ENCODE peak calls at places on chromosomes 11 and 22, in seven cellular contexts. L, G, S, B, H, W and J are unnamed samples. For H3K36me3, the result is how much of the 10 kb centered on the place peaks cover.

GRCh38 chr22:50713571-50714056 is 24.4 kb upstream of the ACR start:
- DNase-seq in H (no peak), G (no peak), W (peak), S (no peak), L (no peak), B (no peak), J (peak)

GRCh38 chr11:100691886-100692285 is 4.8 kb downstream of the ARHGAP42 start:
- DNase-seq in S (no peak), W (no peak), L (no peak), G (no peak), H (no peak), B (no peak), J (no peak)

GRCh38 chr11:91230647-91231046 is 994.0 kb upstream of the FAT3 start:
- DNase-seq in G (no peak), W (no peak), L (no peak), B (no peak), S (no peak), H (no peak), J (no peak)

GRCh38 chr11:27754035-27755017 is 54.1 kb upstream of the BDNF start:
- DNase-seq in W (no peak), G (peak), B (no peak), L (peak), S (no peak), H (peak), J (no peak)

GRCh38 chr11:10017050-10017449 is 277.0 kb downstream of the SBF2 start:
- DNase-seq in L (no peak), W (no peak), B (no peak), G (no peak), H (no peak), S (no peak), J (no peak)

GRCh38 chr11:61092280-61092766 is 10.0 kb upstream of the CD5 start:
- DNase-seq in W (no peak), H (no peak), G (no peak), S (no peak), B (no peak), L (no peak), J (no peak)

GRCh38 chr11:32118025-32118974 is 27.4 kb downstream of the RCN1 start:
- DNase-seq in L (peak), W (no peak), B (no peak), S (no peak), H (peak), G (peak), J (no peak)

GRCh38 chr11:66007201-66007634 is 4.6 kb upstream of the CST6 start:
- DNase-seq in L (peak), H (no peak), W (no peak), S (no peak), B (no peak), G (no peak), J (no peak)

GRCh38 chr11:17927643-17928343 is 85.1 kb downstream of the SERGEF start:
- DNase-seq in W (no peak), H (no peak), G (no peak), L (peak), S (no peak), B (no peak), J (no peak)

GRCh38 chr11:44349328-44349727 is 39.4 kb upstream of the ALX4 start:
- DNase-seq in B (no peak), S (no peak), W (no peak), L (no peak), G (no peak), H (no peak), J (no peak)
- H3K27ac ChIP-seq in B (no peak), S (no peak), W (no peak), L (no peak), G (no peak), H (no peak), J (no peak)

GRCh38 chr11:108929241-108929640 is 264.4 kb downstream of the DDX10 start:
- DNase-seq in L (peak), H (peak), G (peak), W (no peak), S (no peak), B (no peak), J (no peak)
- H3K4me3 ChIP-seq in L (no peak), H (peak), G (peak), W (no peak), S (no peak), B (no peak), J (no peak)

GRCh38 chr22:38739300-38740055 is 16.3 kb downstream of the SUN2 start:
- DNase-seq in G (no peak), L (no peak), W (peak), H (no peak), S (no peak), B (no peak), J (no peak)

GRCh38 chr22:38740116-38740723 is 15.6 kb downstream of the SUN2 start:
- DNase-seq in W (peak), G (no peak), S (no peak), L (no peak), B (no peak), H (no peak), J (no peak)

GRCh38 chr22:38741166-38741565 is 14.6 kb downstream of the SUN2 start:
- DNase-seq in S (no peak), L (no peak), W (peak), B (no peak), G (no peak), H (no peak), J (no peak)

GRCh38 chr22:38741576-38741975 is 14.2 kb downstream of the SUN2 start:
- DNase-seq in H (no peak), B (no peak), W (peak), G (no peak), L (no peak), S (no peak), J (no peak)

DNA sequence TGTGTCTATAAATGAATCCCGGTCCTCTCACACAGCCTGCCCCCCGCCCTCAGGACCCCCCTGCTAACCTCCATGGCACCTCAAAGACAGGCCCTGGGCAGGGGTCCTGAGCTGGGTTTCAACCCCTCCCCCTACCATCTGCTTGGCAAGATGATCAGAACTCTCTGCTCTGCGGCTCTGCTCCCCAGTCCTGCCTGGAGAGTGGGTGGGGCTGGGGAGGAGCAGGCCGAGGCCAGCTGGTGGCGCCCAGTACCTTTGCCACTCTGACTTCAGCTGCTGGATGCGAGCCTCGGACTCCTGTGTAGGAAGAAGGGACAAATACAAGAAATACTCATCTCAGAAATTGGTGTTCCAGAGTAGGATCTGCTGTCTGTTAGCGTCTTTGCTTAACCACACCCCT is 15.0 kb downstream of the SUN2 start:
- DNase-seq in H (no peak), B (no peak), L (no peak), G (no peak), W (no peak), S (no peak), J (no peak)
- H3K36me3 ChIP-seq in H (under half), B (half or more), L (half or more), G (half or more), W (half or more), S (half or more), J (half or more)

GRCh38 chr11:128156486-128156885 is 430.9 kb downstream of the ETS1 start:
- DNase-seq in B (no peak), L (no peak), S (no peak), G (no peak), H (peak), W (no peak), J (no peak)

GRCh38 chr11:128153697-128154048 is 433.7 kb downstream of the ETS1 start:
- DNase-seq in H (no peak), S (no peak), L (peak), W (no peak), G (no peak), B (no peak), J (no peak)

GRCh38 chr11:128155590-128155989 is 431.8 kb downstream of the ETS1 start:
- DNase-seq in H (no peak), G (no peak), B (no peak), S (no peak), W (no peak), L (no peak), J (no peak)

GRCh38 chr11:128158860-128159259 is 428.5 kb downstream of the ETS1 start:
- DNase-seq in W (no peak), H (no peak), S (no peak), L (no peak), B (no peak), G (no peak), J (no peak)

GRCh38 chr11:128157423-128158298 is 429.7 kb downstream of the ETS1 start:
- DNase-seq in W (no peak), H (peak), B (peak), G (peak), L (peak), S (no peak), J (peak)
- H3K27ac ChIP-seq in W (no peak), H (peak), B (no peak), G (peak), L (no peak), S (no peak), J (no peak)

GRCh38 chr11:28835790-28836189 is 727.6 kb downstream of the METTL15 start:
- DNase-seq in W (no peak), L (peak), B (no peak), H (peak), G (peak), S (no peak), J (no peak)
- H3K4me3 ChIP-seq in W (no peak), L (no peak), B (no peak), H (no peak), G (no peak), S (no peak), J (no peak)

DNA sequence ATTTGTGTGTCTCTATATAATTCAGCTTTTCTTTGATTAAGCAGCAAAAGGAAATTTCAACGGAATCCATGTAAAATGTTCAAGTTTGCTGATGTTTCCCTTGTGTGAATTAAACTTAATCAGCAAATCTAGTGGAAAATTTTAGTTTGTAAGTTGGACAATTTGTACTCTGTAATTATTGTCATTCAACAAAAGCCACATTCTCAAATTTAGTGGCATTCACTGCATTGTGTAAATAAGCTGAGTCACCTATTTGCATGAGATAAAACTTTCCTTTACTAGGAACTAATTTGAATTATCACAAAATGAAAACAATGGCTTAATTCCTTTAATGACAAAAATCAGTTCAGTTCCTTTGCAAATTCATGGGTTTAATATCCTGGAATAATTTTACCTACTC is 784.2 kb upstream of the CCDC179 start:
- DNase-seq in W (no peak), S (no peak), G (no peak), B (no peak), H (no peak), L (no peak), J (no peak)
- H3K36me3 ChIP-seq in W (under half), S (under half), G (under half), B (under half), H (under half), L (under half), J (under half)

DNA sequence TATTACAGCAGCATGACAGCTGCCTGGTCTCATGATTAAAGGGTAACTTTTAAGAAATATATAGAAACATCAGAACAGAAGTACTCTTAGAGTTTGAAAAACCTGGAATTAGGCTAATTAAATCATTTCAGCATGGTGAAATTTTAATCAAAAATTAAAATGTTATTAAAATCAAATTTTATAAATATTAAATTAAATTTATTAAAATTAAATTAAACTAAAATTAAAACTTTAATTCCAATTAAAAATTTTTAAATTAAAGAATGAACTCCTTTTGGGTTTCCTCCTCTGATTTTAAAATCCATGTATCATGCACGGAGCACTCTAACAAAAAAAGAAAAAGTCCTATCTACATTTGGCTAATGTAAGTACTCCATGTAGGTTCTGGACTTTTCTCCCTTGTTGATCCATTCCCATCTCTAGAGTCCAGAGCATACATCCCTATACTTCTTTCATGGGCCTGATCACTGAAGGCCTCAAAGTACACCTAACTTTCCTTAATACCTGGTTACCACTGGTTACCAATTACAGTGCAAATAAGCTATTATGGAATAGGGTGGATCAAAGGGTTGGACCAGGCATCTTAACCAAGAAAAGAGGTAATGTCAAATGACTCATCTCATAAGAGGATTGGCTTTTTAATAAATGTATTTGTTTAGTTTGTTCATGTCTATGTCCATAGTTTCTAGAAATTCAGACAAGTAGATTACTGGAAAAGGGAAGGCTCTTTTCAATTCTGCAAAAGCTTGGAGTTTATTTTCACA is 48.4 kb upstream of the MUC15 start:
- DNase-seq in H (peak), G (no peak), L (no peak), W (no peak), B (no peak), S (no peak), J (no peak)
- H3K27ac ChIP-seq in H (peak), G (peak), L (no peak), W (no peak), B (no peak), S (no peak), J (no peak)

DNA sequence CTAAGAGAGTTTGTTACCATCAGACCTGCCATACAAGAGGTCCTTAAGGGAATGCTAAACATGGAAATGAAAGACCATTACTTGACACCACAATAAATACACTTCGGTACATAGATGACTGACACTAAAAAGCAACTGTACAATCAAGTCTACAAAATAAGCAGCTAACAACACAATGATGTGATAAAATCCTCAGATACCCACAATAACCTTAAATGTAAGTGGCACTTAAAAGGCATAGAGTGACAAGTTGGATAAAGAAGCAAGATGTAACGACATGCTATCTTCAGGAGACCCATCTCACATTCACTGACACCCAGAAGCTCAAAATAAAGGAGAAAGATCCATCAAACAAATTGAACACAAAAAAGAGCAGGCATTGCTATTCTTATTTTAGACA is 107.6 kb downstream of the LRRC4C start:
- DNase-seq in S (no peak), H (no peak), B (no peak), G (no peak), W (no peak), L (no peak), J (no peak)
- H3K4me3 ChIP-seq in S (no peak), H (no peak), B (no peak), G (no peak), W (no peak), L (no peak), J (no peak)

GRCh38 chr22:21681566-21682370 is 16.0 kb downstream of the PPIL2 start:
- DNase-seq in S (no peak), G (no peak), W (no peak), H (no peak), L (no peak), B (no peak), J (no peak)
- H3K36me3 ChIP-seq in S (half or more), G (half or more), W (half or more), H (under half), L (under half), B (under half), J (under half)

DNA sequence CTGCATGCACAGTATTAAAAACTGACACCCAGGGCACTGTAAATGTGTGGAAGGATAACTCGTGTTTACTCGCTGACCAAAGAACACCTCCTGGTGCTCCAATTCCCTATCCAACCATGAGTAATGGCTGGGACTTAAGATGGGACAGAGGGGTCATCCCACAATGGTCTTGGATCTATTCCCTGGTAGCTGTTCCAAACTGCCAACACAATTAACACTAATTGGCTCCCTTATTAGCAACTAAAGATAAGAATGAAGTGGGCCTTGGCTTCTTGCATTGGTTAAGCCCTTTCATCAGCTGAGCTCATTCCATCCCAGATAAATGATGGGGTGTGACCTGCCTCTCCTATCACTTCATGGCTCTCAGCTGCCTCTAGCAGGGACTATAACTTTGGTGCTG is 1.5 kb upstream of the SIK3 start:
- DNase-seq in S (no peak), H (no peak), B (no peak), L (no peak), G (no peak), W (no peak), J (peak)
- H3K27ac ChIP-seq in S (no peak), H (no peak), B (peak), L (peak), G (no peak), W (peak), J (no peak)